ENCODE peak calls at places on chromosome 9, in nine cellular contexts. One of them, this sample, is unnamed.

GRCh38 chr9:30796806-30797205 is 1587.6 kb upstream of the ACO1 start:
- DNase-seq in heart right ventricle: no peak
- DNase-seq in PC-3: no peak
- DNase-seq in mesendoderm: no peak
- DNase-seq in body of pancreas: no peak
- DNase-seq in heart left ventricle: no peak
- DNase-seq in H7: no peak
- DNase-seq in mammary epithelial cell: no peak
- DNase-seq in transverse colon: no peak
- DNase-seq in this sample: no peak

GRCh38 chr9:69307446-69308216 is 17.4 kb upstream of the ENTREP1 start:
- DNase-seq in body of pancreas: no peak
- DNase-seq in PC-3: no peak
- DNase-seq in mammary epithelial cell: no peak
- DNase-seq in mesendoderm: peak; percentile 96
- DNase-seq in transverse colon: no peak
- DNase-seq in heart left ventricle: no peak
- DNase-seq in heart right ventricle: no peak
- DNase-seq in H7: peak; percentile 22
- DNase-seq in this sample: peak; percentile 72

GRCh38 chr9:109918359-109919163 is 138.6 kb downstream of the PALM2AKAP2 start:
- DNase-seq in mammary epithelial cell: no peak
- DNase-seq in heart left ventricle: no peak
- DNase-seq in transverse colon: peak; percentile 49
- DNase-seq in PC-3: no peak
- DNase-seq in mesendoderm: no peak
- DNase-seq in H7: no peak
- DNase-seq in heart right ventricle: no peak
- DNase-seq in body of pancreas: no peak
- DNase-seq in this sample: no peak

GRCh38 chr9:72271617-72272478 is 93.2 kb downstream of the ZFAND5 start:
- DNase-seq in transverse colon: peak; percentile 47
- DNase-seq in mesendoderm: peak; percentile 62
- DNase-seq in body of pancreas: peak; percentile 63
- DNase-seq in H7: peak; percentile 64
- DNase-seq in heart left ventricle: no peak
- DNase-seq in mammary epithelial cell: peak; percentile 35
- DNase-seq in heart right ventricle: peak; percentile 55
- DNase-seq in PC-3: peak; percentile 72
- DNase-seq in this sample: peak; percentile 62

GRCh38 chr9:121055642-121056143 is 5.6 kb upstream of the C5 start:
- DNase-seq in body of pancreas: peak; percentile 81
- DNase-seq in mesendoderm: peak; percentile 82
- DNase-seq in PC-3: peak; percentile 44
- DNase-seq in H7: peak; percentile 43
- DNase-seq in heart right ventricle: no peak
- DNase-seq in transverse colon: no peak
- DNase-seq in heart left ventricle: no peak
- DNase-seq in mammary epithelial cell: peak; percentile 19
- DNase-seq in this sample: no peak

GRCh38 chr9:29865764-29866313 is 2292.6 kb upstream of the C9orf72 start:
- DNase-seq in transverse colon: no peak
- DNase-seq in heart left ventricle: no peak
- DNase-seq in H7: no peak
- DNase-seq in body of pancreas: no peak
- DNase-seq in mammary epithelial cell: no peak
- DNase-seq in PC-3: no peak
- DNase-seq in heart right ventricle: no peak
- DNase-seq in mesendoderm: peak; percentile 15
- DNase-seq in this sample: no peak

GRCh38 chr9:69089491-69089890 is 53.9 kb downstream of the FXN start:
- DNase-seq in heart right ventricle: no peak
- DNase-seq in mesendoderm: peak; percentile 64
- DNase-seq in body of pancreas: no peak
- DNase-seq in transverse colon: no peak
- DNase-seq in H7: peak; percentile 72
- DNase-seq in heart left ventricle: no peak
- DNase-seq in PC-3: no peak
- DNase-seq in mammary epithelial cell: no peak
- DNase-seq in this sample: no peak

GRCh38 chr9:37622462-37622861 is 28.3 kb upstream of the FRMPD1 start:
- DNase-seq in PC-3: no peak
- DNase-seq in heart left ventricle: no peak
- DNase-seq in heart right ventricle: no peak
- DNase-seq in H7: no peak
- DNase-seq in body of pancreas: no peak
- DNase-seq in transverse colon: no peak
- DNase-seq in mammary epithelial cell: no peak
- DNase-seq in mesendoderm: no peak
- DNase-seq in this sample: no peak

GRCh38 chr9:38046669-38047300 is 22.2 kb downstream of the SHB start:
- DNase-seq in mesendoderm: peak; percentile 80
- DNase-seq in PC-3: peak; percentile 94
- DNase-seq in body of pancreas: peak; percentile 90
- DNase-seq in mammary epithelial cell: peak; percentile 88
- DNase-seq in transverse colon: peak; percentile 36
- DNase-seq in heart right ventricle: no peak
- DNase-seq in H7: peak; percentile 41
- DNase-seq in heart left ventricle: peak; percentile 24
- DNase-seq in this sample: peak; percentile 54

GRCh38 chr9:128611600-128612394 is 44.9 kb downstream of the DYNC2I2 start:
- DNase-seq in transverse colon: no peak
- DNase-seq in PC-3: no peak
- DNase-seq in mesendoderm: no peak
- DNase-seq in heart right ventricle: no peak
- DNase-seq in body of pancreas: no peak
- DNase-seq in heart left ventricle: no peak
- DNase-seq in H7: no peak
- DNase-seq in mammary epithelial cell: no peak
- DNase-seq in this sample: no peak
- H3K36me3 ChIP-seq in transverse colon: no peaks in the 10 kb centered on the region
- H3K36me3 ChIP-seq in PC-3: peaks cover 56% of the 10 kb centered on the region
- H3K36me3 ChIP-seq in mesendoderm: peaks cover 48% of the 10 kb centered on the region
- H3K36me3 ChIP-seq in heart right ventricle: peaks cover 35% of the 10 kb centered on the region
- H3K36me3 ChIP-seq in body of pancreas: peaks cover 37% of the 10 kb centered on the region
- H3K36me3 ChIP-seq in heart left ventricle: peaks cover 86% of the 10 kb centered on the region
- H3K36me3 ChIP-seq in H7: peaks cover 53% of the 10 kb centered on the region
- H3K36me3 ChIP-seq in mammary epithelial cell: peaks cover 45% of the 10 kb centered on the region
- H3K36me3 ChIP-seq in this sample: peaks cover 67% of the 10 kb centered on the region

GRCh38 chr9:124079176-124079925 is 67.8 kb downstream of the LHX2 start:
- DNase-seq in mammary epithelial cell: no peak
- DNase-seq in mesendoderm: peak; percentile 97
- DNase-seq in transverse colon: no peak
- DNase-seq in heart right ventricle: peak; percentile 20
- DNase-seq in heart left ventricle: no peak
- DNase-seq in PC-3: peak; percentile 86
- DNase-seq in body of pancreas: no peak
- DNase-seq in H7: no peak
- DNase-seq in this sample: no peak
- H3K36me3 ChIP-seq in mammary epithelial cell: no peaks in the 10 kb centered on the region
- H3K36me3 ChIP-seq in mesendoderm: no peaks in the 10 kb centered on the region
- H3K36me3 ChIP-seq in transverse colon: no peaks in the 10 kb centered on the region
- H3K36me3 ChIP-seq in heart right ventricle: no peaks in the 10 kb centered on the region
- H3K36me3 ChIP-seq in heart left ventricle: no peaks in the 10 kb centered on the region
- H3K36me3 ChIP-seq in PC-3: no peaks in the 10 kb centered on the region
- H3K36me3 ChIP-seq in body of pancreas: no peaks in the 10 kb centered on the region
- H3K36me3 ChIP-seq in H7: no peaks in the 10 kb centered on the region
- H3K36me3 ChIP-seq in this sample: no peaks in the 10 kb centered on the region

DNA sequence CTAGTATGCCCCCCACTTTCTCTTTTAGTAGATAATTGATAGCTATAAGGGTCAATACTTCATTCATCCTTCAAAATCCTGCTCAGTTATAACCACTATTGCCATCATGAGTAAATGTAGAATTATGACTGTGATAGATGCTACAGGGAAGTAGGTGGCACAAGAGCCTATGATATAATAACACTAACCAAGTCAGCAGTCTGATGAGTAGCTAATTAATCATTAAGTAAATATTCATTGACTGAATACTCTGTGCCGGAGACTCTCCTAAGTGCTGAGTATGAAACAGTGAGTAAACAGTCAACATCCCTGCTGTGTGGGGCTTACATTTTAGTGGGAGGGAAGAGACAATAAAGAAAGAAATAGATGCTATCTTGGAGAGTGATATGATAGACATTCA is 430.3 kb upstream of the ZNF462 start:
- DNase-seq in mammary epithelial cell: peak; percentile 63
- DNase-seq in heart right ventricle: no peak
- DNase-seq in transverse colon: no peak
- DNase-seq in H7: no peak
- DNase-seq in body of pancreas: no peak
- DNase-seq in PC-3: peak; percentile 78
- DNase-seq in mesendoderm: no peak
- DNase-seq in heart left ventricle: no peak
- DNase-seq in this sample: no peak
- H3K36me3 ChIP-seq in mammary epithelial cell: no peaks in the 10 kb centered on the region
- H3K36me3 ChIP-seq in heart right ventricle: no peaks in the 10 kb centered on the region
- H3K36me3 ChIP-seq in transverse colon: no peaks in the 10 kb centered on the region
- H3K36me3 ChIP-seq in H7: no peaks in the 10 kb centered on the region
- H3K36me3 ChIP-seq in body of pancreas: no peaks in the 10 kb centered on the region
- H3K36me3 ChIP-seq in PC-3: no peaks in the 10 kb centered on the region
- H3K36me3 ChIP-seq in mesendoderm: no peaks in the 10 kb centered on the region
- H3K36me3 ChIP-seq in heart left ventricle: no peaks in the 10 kb centered on the region
- H3K36me3 ChIP-seq in this sample: no peaks in the 10 kb centered on the region

GRCh38 chr9:93946338-93946712 is 8.8 kb downstream of the BARX1 start:
- DNase-seq in heart right ventricle: no peak
- DNase-seq in body of pancreas: no peak
- DNase-seq in H7: no peak
- DNase-seq in PC-3: no peak
- DNase-seq in transverse colon: no peak
- DNase-seq in mesendoderm: no peak
- DNase-seq in heart left ventricle: peak; percentile 11
- DNase-seq in mammary epithelial cell: no peak
- DNase-seq in this sample: no peak
- H3K36me3 ChIP-seq in heart right ventricle: no peaks in the 10 kb centered on the region
- H3K36me3 ChIP-seq in body of pancreas: no peaks in the 10 kb centered on the region
- H3K36me3 ChIP-seq in H7: no peaks in the 10 kb centered on the region
- H3K36me3 ChIP-seq in PC-3: no peaks in the 10 kb centered on the region
- H3K36me3 ChIP-seq in transverse colon: no peaks in the 10 kb centered on the region
- H3K36me3 ChIP-seq in mesendoderm: no peaks in the 10 kb centered on the region
- H3K36me3 ChIP-seq in heart left ventricle: no peaks in the 10 kb centered on the region
- H3K36me3 ChIP-seq in mammary epithelial cell: no peaks in the 10 kb centered on the region
- H3K36me3 ChIP-seq in this sample: no peaks in the 10 kb centered on the region

GRCh38 chr9:7368410-7369292 is 430.9 kb downstream of the DMAC1 start:
- DNase-seq in H7: no peak
- DNase-seq in body of pancreas: peak; percentile 3
- DNase-seq in heart right ventricle: peak; percentile 17
- DNase-seq in PC-3: no peak
- DNase-seq in heart left ventricle: no peak
- DNase-seq in transverse colon: no peak
- DNase-seq in mesendoderm: no peak
- DNase-seq in mammary epithelial cell: peak; percentile 48
- DNase-seq in this sample: no peak
- H3K36me3 ChIP-seq in H7: no peaks in the 10 kb centered on the region
- H3K36me3 ChIP-seq in body of pancreas: no peaks in the 10 kb centered on the region
- H3K36me3 ChIP-seq in heart right ventricle: no peaks in the 10 kb centered on the region
- H3K36me3 ChIP-seq in PC-3: no peaks in the 10 kb centered on the region
- H3K36me3 ChIP-seq in heart left ventricle: no peaks in the 10 kb centered on the region
- H3K36me3 ChIP-seq in transverse colon: no peaks in the 10 kb centered on the region
- H3K36me3 ChIP-seq in mesendoderm: no peaks in the 10 kb centered on the region
- H3K36me3 ChIP-seq in mammary epithelial cell: no peaks in the 10 kb centered on the region
- H3K36me3 ChIP-seq in this sample: no peaks in the 10 kb centered on the region

GRCh38 chr9:4857163-4857562 is 64.4 kb downstream of the RCL1 start:
- DNase-seq in body of pancreas: no peak
- DNase-seq in heart left ventricle: no peak
- DNase-seq in mammary epithelial cell: peak; percentile 63
- DNase-seq in H7: no peak
- DNase-seq in heart right ventricle: no peak
- DNase-seq in PC-3: no peak
- DNase-seq in mesendoderm: no peak
- DNase-seq in transverse colon: no peak
- DNase-seq in this sample: no peak
- H3K36me3 ChIP-seq in body of pancreas: peaks cover 19% of the 10 kb centered on the region
- H3K36me3 ChIP-seq in heart left ventricle: peaks cover 3% of the 10 kb centered on the region
- H3K36me3 ChIP-seq in mammary epithelial cell: peaks cover 3% of the 10 kb centered on the region
- H3K36me3 ChIP-seq in H7: peaks cover 4% of the 10 kb centered on the region
- H3K36me3 ChIP-seq in heart right ventricle: no peaks in the 10 kb centered on the region
- H3K36me3 ChIP-seq in PC-3: peaks cover 23% of the 10 kb centered on the region
- H3K36me3 ChIP-seq in mesendoderm: peaks cover 3% of the 10 kb centered on the region
- H3K36me3 ChIP-seq in transverse colon: no peaks in the 10 kb centered on the region
- H3K36me3 ChIP-seq in this sample: peaks cover 24% of the 10 kb centered on the region

GRCh38 chr9:90848866-90849265 is 47.2 kb downstream of the SYK start:
- DNase-seq in mesendoderm: no peak
- DNase-seq in PC-3: no peak
- DNase-seq in mammary epithelial cell: no peak
- DNase-seq in H7: no peak
- DNase-seq in heart right ventricle: no peak
- DNase-seq in transverse colon: no peak
- DNase-seq in heart left ventricle: no peak
- DNase-seq in body of pancreas: no peak
- DNase-seq in this sample: no peak

GRCh38 chr9:90847971-90848370 is 46.4 kb downstream of the SYK start:
- DNase-seq in mesendoderm: no peak
- DNase-seq in transverse colon: no peak
- DNase-seq in H7: no peak
- DNase-seq in body of pancreas: no peak
- DNase-seq in PC-3: no peak
- DNase-seq in heart left ventricle: no peak
- DNase-seq in mammary epithelial cell: no peak
- DNase-seq in heart right ventricle: no peak
- DNase-seq in this sample: no peak

GRCh38 chr9:90843530-90843929 is 41.9 kb downstream of the SYK start:
- DNase-seq in H7: no peak
- DNase-seq in heart left ventricle: no peak
- DNase-seq in PC-3: no peak
- DNase-seq in body of pancreas: no peak
- DNase-seq in heart right ventricle: no peak
- DNase-seq in transverse colon: no peak
- DNase-seq in mesendoderm: no peak
- DNase-seq in mammary epithelial cell: no peak
- DNase-seq in this sample: no peak

GRCh38 chr9:90842984-90843383 is 41.4 kb downstream of the SYK start:
- DNase-seq in heart right ventricle: no peak
- DNase-seq in PC-3: no peak
- DNase-seq in mammary epithelial cell: no peak
- DNase-seq in H7: no peak
- DNase-seq in heart left ventricle: no peak
- DNase-seq in body of pancreas: peak; percentile 10
- DNase-seq in transverse colon: no peak
- DNase-seq in mesendoderm: no peak
- DNase-seq in this sample: no peak

GRCh38 chr9:90846770-90847419 is 45.3 kb downstream of the SYK start:
- DNase-seq in mammary epithelial cell: no peak
- DNase-seq in H7: no peak
- DNase-seq in PC-3: no peak
- DNase-seq in transverse colon: no peak
- DNase-seq in heart right ventricle: no peak
- DNase-seq in mesendoderm: no peak
- DNase-seq in body of pancreas: no peak
- DNase-seq in heart left ventricle: no peak
- DNase-seq in this sample: no peak
- H3K36me3 ChIP-seq in mammary epithelial cell: peaks cover 1% of the 10 kb centered on the region
- H3K36me3 ChIP-seq in H7: no peaks in the 10 kb centered on the region
- H3K36me3 ChIP-seq in PC-3: no peaks in the 10 kb centered on the region
- H3K36me3 ChIP-seq in transverse colon: no peaks in the 10 kb centered on the region
- H3K36me3 ChIP-seq in heart right ventricle: no peaks in the 10 kb centered on the region
- H3K36me3 ChIP-seq in mesendoderm: no peaks in the 10 kb centered on the region
- H3K36me3 ChIP-seq in body of pancreas: peaks cover 6% of the 10 kb centered on the region
- H3K36me3 ChIP-seq in heart left ventricle: no peaks in the 10 kb centered on the region
- H3K36me3 ChIP-seq in this sample: peaks cover 7% of the 10 kb centered on the region

GRCh38 chr9:133371261-133371711 is 4.6 kb downstream of the SURF4 start:
- DNase-seq in PC-3: no peak
- DNase-seq in mesendoderm: no peak
- DNase-seq in body of pancreas: no peak
- DNase-seq in heart left ventricle: no peak
- DNase-seq in mammary epithelial cell: no peak
- DNase-seq in H7: no peak
- DNase-seq in transverse colon: no peak
- DNase-seq in heart right ventricle: no peak
- DNase-seq in this sample: no peak
- H3K36me3 ChIP-seq in PC-3: peaks cover 2% of the 10 kb centered on the region
- H3K36me3 ChIP-seq in mesendoderm: peaks cover 9% of the 10 kb centered on the region
- H3K36me3 ChIP-seq in body of pancreas: no peaks in the 10 kb centered on the region
- H3K36me3 ChIP-seq in heart left ventricle: peaks cover 5% of the 10 kb centered on the region
- H3K36me3 ChIP-seq in mammary epithelial cell: peaks cover 27% of the 10 kb centered on the region
- H3K36me3 ChIP-seq in H7: peaks cover 28% of the 10 kb centered on the region
- H3K36me3 ChIP-seq in transverse colon: no peaks in the 10 kb centered on the region
- H3K36me3 ChIP-seq in heart right ventricle: no peaks in the 10 kb centered on the region
- H3K36me3 ChIP-seq in this sample: peaks cover 32% of the 10 kb centered on the region

This sample was measured in lung.